ENCODE peak calls at places on chromosomes 13 and 19, in five cellular contexts. F is neuronal stem cell, E is SK-N-MC, O is mesendoderm, A is colonic mucosa. N is an unnamed sample.

GRCh38 chr19:3687774-3688706 is 12.2 kb downstream of the PIP5K1C start:
- DNase-seq in E (no peak), A (peak; percentile 60), O (peak; percentile 58), F (no peak), N (peak; percentile 47)

GRCh38 chr19:19171821-19172532 is 1.9 kb upstream of the MEF2B start:
- DNase-seq in E (no peak), F (no peak), A (no peak), O (no peak), N (no peak)

GRCh38 chr13:23794267-23795161 is 94.7 kb downstream of the MIPEP start:
- DNase-seq in A (no peak), E (no peak), O (no peak), F (no peak), N (no peak)

GRCh38 chr13:109348514-109349340 is 437.7 kb downstream of the IRS2 start:
- DNase-seq in E (no peak), A (no peak), F (no peak), O (no peak), N (no peak)

GRCh38 chr19:49793561-49793840 is 19.6 kb downstream of the FUZ start:
- DNase-seq in F (no peak), E (no peak), A (no peak), O (no peak), N (no peak)

GRCh38 chr13:95874286-95874685 is 178.9 kb downstream of the UGGT2 start:
- DNase-seq in O (no peak), F (no peak), E (no peak), A (no peak), N (no peak)

GRCh38 chr13:104705031-104705750 is 1639.0 kb upstream of the SLC10A2 start:
- DNase-seq in A (no peak), F (no peak), O (no peak), E (no peak), N (no peak)

GRCh38 chr13:91405240-91405639 is 6.8 kb downstream of the GPC5 start:
- DNase-seq in F (no peak), A (no peak), E (no peak), O (no peak), N (no peak)

GRCh38 chr13:48950507-48950886 is 25.2 kb upstream of the FNDC3A start:
- DNase-seq in O (peak; percentile 46), E (no peak), F (no peak), A (no peak), N (no peak)

GRCh38 chr13:102267191-102267590 is 134.7 kb downstream of the FGF14 start:
- DNase-seq in O (no peak), E (no peak), A (no peak), F (no peak), N (no peak)

GRCh38 chr13:111518161-111518791 is 197.8 kb downstream of the TEX29 start:
- DNase-seq in E (no peak), F (no peak), O (peak; percentile 21), A (no peak), N (no peak)

GRCh38 chr19:15216363-15216762 is 15.6 kb upstream of the NOTCH3 start:
- DNase-seq in O (no peak), E (no peak), A (no peak), F (no peak), N (no peak)

GRCh38 chr13:81048026-81048461 is 707.1 kb upstream of the SPRY2 start:
- DNase-seq in F (no peak), E (no peak), O (no peak), A (no peak), N (no peak)

GRCh38 chr19:38526430-38526829 is 91.3 kb downstream of the MAP4K1 start:
- DNase-seq in F (no peak), O (no peak), A (no peak), E (no peak), N (no peak)

GRCh38 chr19:39937792-39938191 is 3.4 kb upstream of the FCGBP start:
- DNase-seq in F (no peak), A (no peak), O (no peak), E (no peak), N (no peak)

GRCh38 chr13:113411216-113412023 is 41.9 kb downstream of the ADPRHL1 start:
- DNase-seq in A (peak; percentile 35), F (no peak), O (no peak), E (no peak), N (peak; percentile 1)

GRCh38 chr13:45433381-45433790 is 15.2 kb upstream of the SLC25A30 start:
- DNase-seq in F (no peak), O (no peak), A (no peak), E (no peak), N (no peak)

GRCh38 chr13:44715287-44716224 is 139.4 kb upstream of the TSC22D1 start:
- DNase-seq in E (no peak), O (no peak), F (no peak), A (no peak), N (no peak)

GRCh38 chr19:52270266-52270885 is 989 bp downstream of the ZNF766 start:
- DNase-seq in O (peak; percentile 16), A (no peak), F (no peak), E (no peak), N (peak; percentile 29)

GRCh38 chr19:35157431-35157830 is 2.9 kb downstream of the FXYD5 start:
- DNase-seq in A (no peak), E (no peak), O (no peak), F (no peak), N (no peak)

GRCh38 chr19:5345895-5346386 is 5.3 kb upstream of the PTPRS start:
- DNase-seq in F (no peak), O (peak; percentile 58), E (no peak), A (no peak), N (no peak)

GRCh38 chr13:52695856-52696255 is 43.2 kb downstream of the SUGT1 start:
- DNase-seq in E (no peak), F (no peak), O (no peak), A (no peak), N (no peak)

GRCh38 chr13:20227730-20228129 is 4.4 kb downstream of the GJB6 start:
- DNase-seq in A (no peak), E (no peak), O (no peak), F (no peak), N (no peak)

GRCh38 chr13:20232556-20233277 is 598 bp upstream of the GJB6 start:
- DNase-seq in A (no peak), O (no peak), F (no peak), E (no peak), N (no peak)

GRCh38 chr13:20227288-20227687 is 4.8 kb downstream of the GJB6 start:
- DNase-seq in F (no peak), O (no peak), E (no peak), A (no peak), N (no peak)

GRCh38 chr13:20230913-20231838 is 943 bp downstream of the GJB6 start:
- DNase-seq in O (peak; percentile 17), A (no peak), E (no peak), F (no peak), N (peak; percentile 17)

GRCh38 chr13:20231839-20232555 is at the start of gene GJB6:
- DNase-seq in O (peak; percentile 32), E (no peak), F (peak; percentile 17), A (no peak), N (peak; percentile 82)
- H3K27ac ChIP-seq in O (no peak within 1 kb of the TSS), E (no peak within 1 kb of the TSS), F (no peak within 1 kb of the TSS), A (no peak within 1 kb of the TSS), N (no peak within 1 kb of the TSS)

GRCh38 chr19:41987141-41987860 is 6.7 kb downstream of the ATP1A3 start:
- DNase-seq in F (no peak), A (no peak), E (no peak), O (no peak), N (no peak)
- H3K4me3 ChIP-seq in F (no peak overlapping the region), A (no peak overlapping the region), E (no peak overlapping the region), O (no peak overlapping the region), N (no peak overlapping the region)

GRCh38 chr13:76886292-76887061 is at the start of gene KCTD12:
- DNase-seq in E (no peak), A (peak; percentile 85), O (peak; percentile 84), F (peak; percentile 80), N (peak; percentile 93)
- H3K9ac ChIP-seq in E (peak within 1 kb of the TSS; percentile 67), A (peak within 1 kb of the TSS; percentile 82), O (peak within 1 kb of the TSS; percentile 62), F (peak within 1 kb of the TSS; percentile 87), N (no peak within 1 kb of the TSS)

GRCh38 chr13:99329477-99329876 is 22.3 kb upstream of the GPR183 start:
- DNase-seq in A (no peak), F (no peak), E (no peak), O (no peak), N (no peak)

GRCh38 chr13:99332456-99332855 is 25.3 kb upstream of the GPR183 start:
- DNase-seq in E (no peak), A (no peak), F (no peak), O (no peak), N (no peak)

GRCh38 chr13:99330942-99331341 is 23.7 kb upstream of the GPR183 start:
- DNase-seq in O (no peak), A (no peak), F (no peak), E (no peak), N (no peak)

GRCh38 chr13:99335087-99335486 is 27.9 kb upstream of the GPR183 start:
- DNase-seq in A (no peak), O (no peak), F (no peak), E (no peak), N (no peak)

GRCh38 chr13:99331881-99332293 is 24.7 kb upstream of the GPR183 start:
- DNase-seq in E (no peak), O (no peak), F (no peak), A (no peak), N (no peak)
- H3K27ac ChIP-seq in E (no peak overlapping the region), O (no peak overlapping the region), F (no peak overlapping the region), A (no peak overlapping the region), N (no peak overlapping the region)

GRCh38 chr13:25137624-25137892 is 34.5 kb downstream of the AMER2 start:
- DNase-seq in O (peak; percentile 51), F (no peak), E (no peak), A (peak; percentile 4), N (no peak)
- H3K4me3 ChIP-seq in O (no peak overlapping the region), F (no peak overlapping the region), E (peak overlapping the region; percentile 72), A (no peak overlapping the region), N (peak overlapping the region; percentile 33)

DNA sequence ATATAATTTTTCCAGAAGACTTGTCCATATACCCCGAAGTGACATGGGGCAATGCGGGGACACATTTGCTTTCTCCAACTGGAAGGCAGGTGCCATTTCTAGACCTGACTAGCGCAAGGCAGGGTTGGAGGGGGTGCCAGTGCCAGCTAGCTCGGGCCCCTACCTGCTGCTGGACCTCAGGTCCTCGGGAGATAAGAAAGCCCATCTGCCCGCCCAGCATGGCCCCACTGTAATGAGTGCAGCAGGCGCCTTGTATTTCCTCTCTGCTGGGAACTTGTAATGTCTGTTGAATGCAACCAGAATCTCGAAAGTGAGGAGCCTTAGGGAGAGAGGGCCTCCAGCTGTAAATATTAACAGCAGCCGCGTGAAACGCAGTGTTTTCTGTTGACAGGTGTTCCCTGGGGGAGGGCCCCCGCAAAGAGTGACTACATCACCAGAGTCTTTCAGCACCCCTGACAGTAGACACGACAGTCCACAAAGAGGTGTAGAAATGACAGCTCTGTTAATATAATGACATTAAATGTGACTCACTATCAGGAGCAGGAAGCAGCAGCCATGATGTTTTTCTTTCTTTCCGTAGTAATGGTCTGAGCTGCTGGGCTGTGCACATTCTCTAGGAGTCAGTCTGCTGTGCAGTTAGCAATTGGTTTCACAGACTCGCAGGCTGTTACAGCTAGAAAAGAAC is 58.8 kb upstream of the WASF3 start:
- DNase-seq in A (no peak), O (no peak), E (no peak), F (no peak), N (no peak)
- H3K9ac ChIP-seq in A (no peak overlapping the region), O (no peak overlapping the region), E (no peak overlapping the region), F (no peak overlapping the region), N (no peak overlapping the region)

GRCh38 chr19:41863209-41863931 is 3.3 kb downstream of the RPS19 start:
- DNase-seq in A (no peak), F (no peak), O (no peak), E (no peak), N (no peak)
- H3K27ac ChIP-seq in A (no peak overlapping the region), F (no peak overlapping the region), O (no peak overlapping the region), E (peak overlapping the region; percentile 97), N (peak overlapping the region; percentile 5)